ENCODE peak calls at places on chromosome 15, in four cellular contexts. One of them, this sample, is unnamed.

GRCh38 chr15:38612159-38612863 is 47.7 kb upstream of the RASGRP1 start:
- DNase-seq in stimulated activated CD8-positive, alpha-beta memory T cell treated with anti-CD3 and anti-CD28 coated beads, Interleukin-15, amount 100 ng/mL, for 1 hour: no peak
- DNase-seq in MCF 10A: peak; percentile 5
- DNase-seq in RWPE1: peak; percentile 23
- DNase-seq in this sample: no peak

GRCh38 chr15:69983696-69984265 is 113.9 kb downstream of the TLE3 start:
- DNase-seq in MCF 10A: peak; percentile 33
- DNase-seq in stimulated activated CD8-positive, alpha-beta memory T cell treated with anti-CD3 and anti-CD28 coated beads, Interleukin-15, amount 100 ng/mL, for 1 hour: no peak
- DNase-seq in RWPE1: peak; percentile 65
- DNase-seq in this sample: no peak

GRCh38 chr15:68256675-68257450 is 20.7 kb upstream of the FEM1B start:
- DNase-seq in stimulated activated CD8-positive, alpha-beta memory T cell treated with anti-CD3 and anti-CD28 coated beads, Interleukin-15, amount 100 ng/mL, for 1 hour: no peak
- DNase-seq in MCF 10A: peak; percentile 94
- DNase-seq in RWPE1: peak; percentile 84
- DNase-seq in this sample: peak; percentile 63

GRCh38 chr15:64089553-64090280 is 3.9 kb downstream of the CIAO2A start:
- DNase-seq in RWPE1: no peak
- DNase-seq in MCF 10A: no peak
- DNase-seq in stimulated activated CD8-positive, alpha-beta memory T cell treated with anti-CD3 and anti-CD28 coated beads, Interleukin-15, amount 100 ng/mL, for 1 hour: no peak
- DNase-seq in this sample: no peak

GRCh38 chr15:78800806-78801205 is 10.5 kb downstream of the ADAMTS7 start:
- DNase-seq in RWPE1: no peak
- DNase-seq in stimulated activated CD8-positive, alpha-beta memory T cell treated with anti-CD3 and anti-CD28 coated beads, Interleukin-15, amount 100 ng/mL, for 1 hour: no peak
- DNase-seq in MCF 10A: no peak
- DNase-seq in this sample: no peak

GRCh38 chr15:33656090-33656670 is 312.1 kb upstream of the CHRM5 start:
- DNase-seq in stimulated activated CD8-positive, alpha-beta memory T cell treated with anti-CD3 and anti-CD28 coated beads, Interleukin-15, amount 100 ng/mL, for 1 hour: no peak
- DNase-seq in MCF 10A: no peak
- DNase-seq in RWPE1: no peak
- DNase-seq in this sample: no peak

GRCh38 chr15:49506341-49506740 is 83.3 kb downstream of the FGF7 start:
- DNase-seq in stimulated activated CD8-positive, alpha-beta memory T cell treated with anti-CD3 and anti-CD28 coated beads, Interleukin-15, amount 100 ng/mL, for 1 hour: no peak
- DNase-seq in MCF 10A: peak; percentile 33
- DNase-seq in RWPE1: peak; percentile 19
- DNase-seq in this sample: no peak

GRCh38 chr15:89132611-89133242 is 44.5 kb downstream of the ABHD2 start:
- DNase-seq in RWPE1: no peak
- DNase-seq in stimulated activated CD8-positive, alpha-beta memory T cell treated with anti-CD3 and anti-CD28 coated beads, Interleukin-15, amount 100 ng/mL, for 1 hour: no peak
- DNase-seq in MCF 10A: no peak
- DNase-seq in this sample: no peak

GRCh38 chr15:58415636-58416035 is 16.2 kb upstream of the LIPC start:
- DNase-seq in RWPE1: no peak
- DNase-seq in MCF 10A: no peak
- DNase-seq in stimulated activated CD8-positive, alpha-beta memory T cell treated with anti-CD3 and anti-CD28 coated beads, Interleukin-15, amount 100 ng/mL, for 1 hour: no peak
- DNase-seq in this sample: no peak

GRCh38 chr15:80433836-80434235 is 29.7 kb downstream of the ARNT2 start:
- DNase-seq in RWPE1: no peak
- DNase-seq in stimulated activated CD8-positive, alpha-beta memory T cell treated with anti-CD3 and anti-CD28 coated beads, Interleukin-15, amount 100 ng/mL, for 1 hour: no peak
- DNase-seq in MCF 10A: no peak
- DNase-seq in this sample: no peak

GRCh38 chr15:82849556-82850241 is 40.3 kb downstream of the WHAMM start:
- DNase-seq in RWPE1: peak; percentile 50
- DNase-seq in stimulated activated CD8-positive, alpha-beta memory T cell treated with anti-CD3 and anti-CD28 coated beads, Interleukin-15, amount 100 ng/mL, for 1 hour: no peak
- DNase-seq in MCF 10A: peak; percentile 85
- DNase-seq in this sample: no peak

GRCh38 chr15:62432702-62433398 is 267.8 kb upstream of the C2CD4B start:
- DNase-seq in stimulated activated CD8-positive, alpha-beta memory T cell treated with anti-CD3 and anti-CD28 coated beads, Interleukin-15, amount 100 ng/mL, for 1 hour: no peak
- DNase-seq in MCF 10A: no peak
- DNase-seq in RWPE1: no peak
- DNase-seq in this sample: no peak

GRCh38 chr15:22873204-22873701 is 34.8 kb downstream of the NIPA2 start:
- DNase-seq in MCF 10A: no peak
- DNase-seq in RWPE1: no peak
- DNase-seq in stimulated activated CD8-positive, alpha-beta memory T cell treated with anti-CD3 and anti-CD28 coated beads, Interleukin-15, amount 100 ng/mL, for 1 hour: no peak
- DNase-seq in this sample: no peak

GRCh38 chr15:63052128-63052826 is 9.7 kb downstream of the TPM1 start:
- DNase-seq in RWPE1: no peak
- DNase-seq in stimulated activated CD8-positive, alpha-beta memory T cell treated with anti-CD3 and anti-CD28 coated beads, Interleukin-15, amount 100 ng/mL, for 1 hour: no peak
- DNase-seq in MCF 10A: no peak
- DNase-seq in this sample: no peak

GRCh38 chr15:98085003-98085639 is 124.6 kb downstream of the ARRDC4 start:
- DNase-seq in MCF 10A: peak; percentile 74
- DNase-seq in stimulated activated CD8-positive, alpha-beta memory T cell treated with anti-CD3 and anti-CD28 coated beads, Interleukin-15, amount 100 ng/mL, for 1 hour: no peak
- DNase-seq in RWPE1: peak; percentile 59
- DNase-seq in this sample: peak; percentile 24

GRCh38 chr15:88433046-88433685 is 34.0 kb downstream of the MRPL46 start:
- DNase-seq in MCF 10A: no peak
- DNase-seq in stimulated activated CD8-positive, alpha-beta memory T cell treated with anti-CD3 and anti-CD28 coated beads, Interleukin-15, amount 100 ng/mL, for 1 hour: no peak
- DNase-seq in RWPE1: no peak
- DNase-seq in this sample: no peak

GRCh38 chr15:99568548-99569352 is 3.0 kb downstream of the MEF2A start:
- DNase-seq in stimulated activated CD8-positive, alpha-beta memory T cell treated with anti-CD3 and anti-CD28 coated beads, Interleukin-15, amount 100 ng/mL, for 1 hour: no peak
- DNase-seq in MCF 10A: no peak
- DNase-seq in RWPE1: no peak
- DNase-seq in this sample: no peak

GRCh38 chr15:78453447-78453846 is 15.4 kb downstream of the IREB2 start:
- DNase-seq in MCF 10A: no peak
- DNase-seq in stimulated activated CD8-positive, alpha-beta memory T cell treated with anti-CD3 and anti-CD28 coated beads, Interleukin-15, amount 100 ng/mL, for 1 hour: no peak
- DNase-seq in RWPE1: no peak
- DNase-seq in this sample: no peak

GRCh38 chr15:40338921-40339620 is 1.7 kb downstream of the CCDC9B start:
- DNase-seq in RWPE1: peak; percentile 90
- DNase-seq in MCF 10A: peak; percentile 71
- DNase-seq in stimulated activated CD8-positive, alpha-beta memory T cell treated with anti-CD3 and anti-CD28 coated beads, Interleukin-15, amount 100 ng/mL, for 1 hour: no peak
- DNase-seq in this sample: peak; percentile 74

GRCh38 chr15:29312387-29312786 is 42.8 kb upstream of the NSMCE3 start:
- DNase-seq in MCF 10A: no peak
- DNase-seq in stimulated activated CD8-positive, alpha-beta memory T cell treated with anti-CD3 and anti-CD28 coated beads, Interleukin-15, amount 100 ng/mL, for 1 hour: no peak
- DNase-seq in RWPE1: no peak
- DNase-seq in this sample: peak; percentile 36

GRCh38 chr15:57345584-57345983 is 30.7 kb upstream of the CGNL1 start:
- DNase-seq in RWPE1: no peak
- DNase-seq in stimulated activated CD8-positive, alpha-beta memory T cell treated with anti-CD3 and anti-CD28 coated beads, Interleukin-15, amount 100 ng/mL, for 1 hour: no peak
- DNase-seq in MCF 10A: no peak
- DNase-seq in this sample: no peak

GRCh38 chr15:73865904-73866303 is 7.5 kb upstream of the TBC1D21 start:
- DNase-seq in MCF 10A: no peak
- DNase-seq in RWPE1: no peak
- DNase-seq in stimulated activated CD8-positive, alpha-beta memory T cell treated with anti-CD3 and anti-CD28 coated beads, Interleukin-15, amount 100 ng/mL, for 1 hour: no peak
- DNase-seq in this sample: no peak

GRCh38 chr15:56760186-56760585 is 26.9 kb upstream of the ZNF280D start:
- DNase-seq in MCF 10A: peak; percentile 46
- DNase-seq in stimulated activated CD8-positive, alpha-beta memory T cell treated with anti-CD3 and anti-CD28 coated beads, Interleukin-15, amount 100 ng/mL, for 1 hour: no peak
- DNase-seq in RWPE1: peak; percentile 8
- DNase-seq in this sample: no peak

GRCh38 chr15:80202641-80203360 is 49.2 kb downstream of the CTXND1 start:
- DNase-seq in RWPE1: peak; percentile 91
- DNase-seq in MCF 10A: peak; percentile 85
- DNase-seq in stimulated activated CD8-positive, alpha-beta memory T cell treated with anti-CD3 and anti-CD28 coated beads, Interleukin-15, amount 100 ng/mL, for 1 hour: no peak
- DNase-seq in this sample: no peak

GRCh38 chr15:66389098-66389858 is 2.6 kb downstream of the MAP2K1 start:
- DNase-seq in RWPE1: no peak
- DNase-seq in stimulated activated CD8-positive, alpha-beta memory T cell treated with anti-CD3 and anti-CD28 coated beads, Interleukin-15, amount 100 ng/mL, for 1 hour: no peak
- DNase-seq in MCF 10A: no peak
- DNase-seq in this sample: no peak

GRCh38 chr15:100254694-100255093 is 87.1 kb downstream of the ADAMTS17 start:
- DNase-seq in MCF 10A: no peak
- DNase-seq in stimulated activated CD8-positive, alpha-beta memory T cell treated with anti-CD3 and anti-CD28 coated beads, Interleukin-15, amount 100 ng/mL, for 1 hour: no peak
- DNase-seq in RWPE1: no peak
- DNase-seq in this sample: no peak

GRCh38 chr15:60589253-60589652 is 110.3 kb upstream of the ICE2 start:
- DNase-seq in MCF 10A: no peak
- DNase-seq in stimulated activated CD8-positive, alpha-beta memory T cell treated with anti-CD3 and anti-CD28 coated beads, Interleukin-15, amount 100 ng/mL, for 1 hour: no peak
- DNase-seq in RWPE1: no peak
- DNase-seq in this sample: no peak

GRCh38 chr15:42939841-42940240 is 19.3 kb upstream of the TTBK2 start:
- DNase-seq in stimulated activated CD8-positive, alpha-beta memory T cell treated with anti-CD3 and anti-CD28 coated beads, Interleukin-15, amount 100 ng/mL, for 1 hour: no peak
- DNase-seq in RWPE1: no peak
- DNase-seq in MCF 10A: no peak
- DNase-seq in this sample: no peak

GRCh38 chr15:39273805-39274411 is 307.0 kb upstream of the THBS1 start:
- DNase-seq in stimulated activated CD8-positive, alpha-beta memory T cell treated with anti-CD3 and anti-CD28 coated beads, Interleukin-15, amount 100 ng/mL, for 1 hour: no peak
- DNase-seq in MCF 10A: peak; percentile 47
- DNase-seq in RWPE1: no peak
- DNase-seq in this sample: no peak

GRCh38 chr15:76988874-76989780 is 5.8 kb upstream of the PSTPIP1 start:
- DNase-seq in MCF 10A: no peak
- DNase-seq in RWPE1: no peak
- DNase-seq in stimulated activated CD8-positive, alpha-beta memory T cell treated with anti-CD3 and anti-CD28 coated beads, Interleukin-15, amount 100 ng/mL, for 1 hour: no peak
- DNase-seq in this sample: no peak

GRCh38 chr15:95347846-95348245 is 982.7 kb upstream of the NR2F2 start:
- DNase-seq in MCF 10A: peak; percentile 2
- DNase-seq in RWPE1: no peak
- DNase-seq in stimulated activated CD8-positive, alpha-beta memory T cell treated with anti-CD3 and anti-CD28 coated beads, Interleukin-15, amount 100 ng/mL, for 1 hour: no peak
- DNase-seq in this sample: no peak

GRCh38 chr15:58545307-58546065 is 113.7 kb downstream of the LIPC start:
- DNase-seq in MCF 10A: no peak
- DNase-seq in stimulated activated CD8-positive, alpha-beta memory T cell treated with anti-CD3 and anti-CD28 coated beads, Interleukin-15, amount 100 ng/mL, for 1 hour: no peak
- DNase-seq in RWPE1: no peak
- DNase-seq in this sample: no peak

This sample was measured in amniotic stem cell.